ENCODE peak calls at places on chromosomes 4 and X, in six cellular contexts. Z, B, R, N, D and S are unnamed samples. For H4K20me1, the result is how much of the 10 kb centered on the place peaks cover.

GRCh38 chr4:131002132-131002531 is 1906.2 kb downstream of the C4orf33 start:
- DNase-seq in Z (no peak), B (no peak), R (no peak), N (no peak), D (no peak), S (no peak)

GRCh38 chr4:148076964-148077363 is 345.1 kb downstream of the ARHGAP10 start:
- DNase-seq in Z (no peak), B (no peak), R (no peak), N (no peak), D (no peak), S (peak)

GRCh38 chrX:54776987-54777672 is 20.9 kb downstream of the ITIH6 start:
- DNase-seq in Z (no peak), B (no peak), R (no peak), N (no peak), D (no peak), S (no peak)

GRCh38 chr4:8514391-8514790 is 65.8 kb upstream of the GPR78 start:
- DNase-seq in Z (no peak), B (no peak), R (no peak), N (no peak), D (no peak), S (no peak)

GRCh38 chr4:86939737-86940141 is 4.9 kb downstream of the AFF1 start:
- DNase-seq in Z (no peak), B (no peak), R (no peak), N (no peak), D (no peak), S (peak)

GRCh38 chr4:124060261-124060918 is 652.1 kb downstream of the ANKRD50 start:
- DNase-seq in Z (no peak), B (peak), R (peak), N (no peak), D (no peak), S (peak)

GRCh38 chr4:128776794-128777216 is 32.7 kb upstream of the JADE1 start:
- DNase-seq in Z (no peak), B (no peak), R (no peak), N (no peak), D (no peak), S (peak)

GRCh38 chr4:8537041-8537461 is 43.1 kb upstream of the GPR78 start:
- DNase-seq in Z (peak), B (no peak), R (no peak), N (no peak), D (peak), S (peak)

GRCh38 chrX:17456526-17456925 is 81.5 kb downstream of the NHS start:
- DNase-seq in Z (no peak), B (no peak), R (no peak), N (peak), D (no peak), S (no peak)

GRCh38 chr4:125951275-125951887 is 636.6 kb downstream of the FAT4 start:
- DNase-seq in Z (no peak), B (peak), R (no peak), N (no peak), D (no peak), S (peak)

GRCh38 chr4:39044947-39045734 is 12.9 kb upstream of the TMEM156 start:
- DNase-seq in Z (no peak), B (peak), R (peak), N (peak), D (no peak), S (no peak)

GRCh38 chr4:70991596-70991995 is 1.9 kb upstream of the DCK start:
- DNase-seq in Z (no peak), B (no peak), R (peak), N (no peak), D (no peak), S (no peak)

GRCh38 chrX:50067435-50068292 is 133.1 kb downstream of the AKAP4 start:
- DNase-seq in Z (no peak), B (peak), R (peak), N (peak), D (peak), S (peak)

GRCh38 chrX:132463411-132463810 is 25.4 kb downstream of the MBNL3 start:
- DNase-seq in Z (peak), B (peak), R (peak), N (peak), D (no peak), S (no peak)

GRCh38 chrX:111719426-111720210 is 38.6 kb downstream of the ALG13 start:
- DNase-seq in Z (no peak), B (peak), R (peak), N (no peak), D (no peak), S (peak)

GRCh38 chr4:40301592-40301991 is 33.5 kb upstream of the CHRNA9 start:
- DNase-seq in Z (no peak), B (no peak), R (no peak), N (no peak), D (no peak), S (no peak)

GRCh38 chr4:99943904-99944437 is 2.4 kb downstream of the DNAJB14 start:
- DNase-seq in Z (no peak), B (no peak), R (no peak), N (no peak), D (no peak), S (no peak)

GRCh38 chrX:148574247-148574973 is 74.0 kb downstream of the AFF2 start:
- DNase-seq in Z (no peak), B (no peak), R (no peak), N (no peak), D (no peak), S (peak)

GRCh38 chrX:148582353-148582752 is 81.9 kb downstream of the AFF2 start:
- DNase-seq in Z (no peak), B (no peak), R (no peak), N (no peak), D (no peak), S (peak)

GRCh38 chrX:148580016-148580415 is 79.6 kb downstream of the AFF2 start:
- DNase-seq in Z (no peak), B (no peak), R (no peak), N (no peak), D (no peak), S (peak)

GRCh38 chrX:148573119-148573518 is 72.7 kb downstream of the AFF2 start:
- DNase-seq in Z (no peak), B (no peak), R (peak), N (peak), D (no peak), S (no peak)

GRCh38 chrX:148577711-148578110 is 77.3 kb downstream of the AFF2 start:
- DNase-seq in Z (no peak), B (no peak), R (no peak), N (no peak), D (no peak), S (no peak)
- H4K20me1 ChIP-seq in Z (under half), B (under half), R (under half), N (under half), D (under half), S (under half)

DNA sequence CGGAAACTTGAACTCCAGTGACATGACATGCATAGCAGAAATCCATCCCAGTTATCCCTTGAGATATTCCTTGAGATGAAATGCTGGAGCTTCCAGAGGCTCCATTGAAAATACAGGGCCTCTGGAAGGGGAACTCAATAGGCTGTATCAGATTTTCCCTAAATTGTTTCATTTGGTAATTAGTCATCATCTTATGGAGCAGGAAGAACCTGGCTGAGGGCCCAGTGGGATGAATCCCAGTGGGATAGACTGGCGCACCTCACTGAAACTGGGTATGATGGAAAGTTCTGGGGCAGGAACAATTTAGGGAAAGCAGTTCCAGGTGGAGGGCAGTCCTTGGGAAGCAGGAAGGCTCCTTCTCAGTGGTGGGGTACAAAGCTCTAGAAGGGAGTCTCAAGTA is 307.8 kb upstream of the DIPK2B start:
- DNase-seq in Z (no peak), B (no peak), R (no peak), N (no peak), D (no peak), S (peak)
- H2AFZ ChIP-seq in Z (no peak), B (no peak), R (no peak), N (no peak), D (no peak), S (no peak)

GRCh38 chr4:88623097-88623496 is 30.8 kb downstream of the HERC3 start:
- DNase-seq in Z (no peak), B (no peak), R (no peak), N (no peak), D (peak), S (peak)
- H4K20me1 ChIP-seq in Z (under half), B (under half), R (under half), N (under half), D (under half), S (under half)

GRCh38 chrX:53280703-53281320 is 572 bp downstream of the IQSEC2 start:
- DNase-seq in Z (no peak), B (no peak), R (no peak), N (peak), D (no peak), S (peak)

GRCh38 chrX:53283099-53283498 is 1.7 kb upstream of the IQSEC2 start:
- DNase-seq in Z (no peak), B (no peak), R (no peak), N (no peak), D (no peak), S (no peak)

GRCh38 chrX:53283567-53283966 is 2.2 kb upstream of the IQSEC2 start:
- DNase-seq in Z (no peak), B (no peak), R (no peak), N (no peak), D (no peak), S (no peak)

GRCh38 chrX:53281321-53281822 is at the start of gene IQSEC2:
- DNase-seq in Z (peak), B (no peak), R (peak), N (peak), D (no peak), S (peak)

DNA sequence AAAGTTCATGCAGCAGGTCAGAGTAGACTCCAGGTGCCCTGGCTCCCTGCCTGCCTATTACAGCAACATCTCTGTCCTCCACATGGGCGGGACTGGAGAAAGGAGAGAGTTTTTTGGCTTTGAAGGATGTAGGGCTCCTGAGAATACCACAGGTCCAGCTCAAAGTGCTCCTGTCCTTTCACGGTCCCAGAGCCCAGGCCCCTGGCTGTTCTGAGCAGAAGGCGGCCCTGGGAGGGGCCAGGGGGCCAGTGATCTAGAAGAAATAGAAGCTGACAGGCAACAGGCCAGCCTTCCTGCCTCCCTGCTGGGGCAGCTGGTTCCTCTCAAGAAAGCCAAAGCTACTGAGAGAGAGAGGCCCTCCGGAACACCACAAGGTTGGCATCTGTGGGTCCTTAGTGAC is 929 bp upstream of the IQSEC2 start:
- DNase-seq in Z (no peak), B (no peak), R (no peak), N (peak), D (no peak), S (no peak)
- H2AFZ ChIP-seq in Z (no peak), B (no peak), R (no peak), N (no peak), D (no peak), S (no peak)

GRCh38 chr4:109462802-109463201 is 29.2 kb downstream of the SEC24B start:
- DNase-seq in Z (no peak), B (no peak), R (no peak), N (no peak), D (no peak), S (no peak)

GRCh38 chr4:109465065-109465464 is 31.4 kb downstream of the SEC24B start:
- DNase-seq in Z (no peak), B (no peak), R (no peak), N (no peak), D (no peak), S (no peak)

GRCh38 chr4:109462297-109462696 is 28.7 kb downstream of the SEC24B start:
- DNase-seq in Z (no peak), B (no peak), R (no peak), N (no peak), D (no peak), S (no peak)
- H4K20me1 ChIP-seq in Z (under half), B (under half), R (under half), N (under half), D (under half), S (half or more)

GRCh38 chr4:88341227-88342192 is 37.1 kb upstream of the HERC6 start:
- DNase-seq in Z (no peak), B (no peak), R (no peak), N (no peak), D (peak), S (peak)
- H2AFZ ChIP-seq in Z (no peak), B (peak), R (peak), N (no peak), D (no peak), S (peak)

GRCh38 chr4:185194924-185195632 is 8.7 kb downstream of the CFAP97 start:
- DNase-seq in Z (no peak), B (no peak), R (no peak), N (no peak), D (no peak), S (no peak)

GRCh38 chr4:185192059-185192458 is 11.7 kb downstream of the CFAP97 start:
- DNase-seq in Z (no peak), B (no peak), R (no peak), N (no peak), D (no peak), S (no peak)

GRCh38 chr4:185201983-185202962 is 1.5 kb downstream of the CFAP97 start:
- DNase-seq in Z (no peak), B (peak), R (peak), N (peak), D (peak), S (peak)

GRCh38 chr4:185196437-185196836 is 7.4 kb downstream of the CFAP97 start:
- DNase-seq in Z (peak), B (no peak), R (no peak), N (no peak), D (no peak), S (no peak)
- H4K20me1 ChIP-seq in Z (under half), B (under half), R (under half), N (under half), D (under half), S (under half)